ENCODE peak calls at places on chromosomes 1 and 21, in five cellular contexts. J is breast epithelium, M is prostate gland, Y is transverse colon, V is stomach. I is an unnamed sample. For H3K4me1, the result is how much of the 10 kb centered on the place peaks cover.

GRCh38 chr1:151273924-151274466 is 8.1 kb upstream of the ZNF687 start:
- DNase-seq in Y (no peak), M (no peak), J (no peak), V (no peak), I (no peak)

GRCh38 chr21:42201615-42202161 is 17.3 kb upstream of the ABCG1 start:
- DNase-seq in V (no peak), J (no peak), M (no peak), Y (no peak), I (no peak)

GRCh38 chr1:111290640-111291039 is at the start of gene CHIA:
- DNase-seq in Y (no peak), M (no peak), J (no peak), V (no peak), I (no peak)

GRCh38 chr1:56644941-56645662 is at the start of gene PRKAA2:
- DNase-seq in Y (peak), M (peak), V (peak), J (peak), I (no peak)

GRCh38 chr21:21101911-21102310 is 103.7 kb downstream of the NCAM2 start:
- DNase-seq in J (no peak), M (peak), Y (no peak), V (no peak), I (peak)

GRCh38 chr1:234721476-234722266 is 111.7 kb upstream of the IRF2BP2 start:
- DNase-seq in J (no peak), Y (peak), M (peak), V (peak), I (peak)

GRCh38 chr1:3060601-3061551 is 8.1 kb upstream of the PRDM16 start:
- DNase-seq in M (no peak), J (peak), V (peak), Y (no peak), I (no peak)

GRCh38 chr1:58885998-58886397 is 102.2 kb upstream of the JUN start:
- DNase-seq in Y (no peak), M (peak), J (no peak), V (peak), I (no peak)

GRCh38 chr1:214224605-214225354 is 56.2 kb upstream of the SMYD2 start:
- DNase-seq in V (no peak), M (no peak), Y (no peak), J (no peak), I (no peak)

GRCh38 chr1:207883660-207884245 is 27.2 kb downstream of the CD34 start:
- DNase-seq in J (no peak), Y (no peak), M (no peak), V (peak), I (no peak)

GRCh38 chr1:245475961-245476522 is 321.3 kb downstream of the KIF26B start:
- DNase-seq in V (no peak), J (no peak), M (no peak), Y (no peak), I (no peak)

GRCh38 chr1:50060279-50060678 is 36.5 kb upstream of the AGBL4 start:
- DNase-seq in J (no peak), M (no peak), V (no peak), Y (no peak), I (peak)

GRCh38 chr1:25008192-25008485 is 78.1 kb upstream of the RUNX3 start:
- DNase-seq in M (no peak), V (no peak), Y (no peak), J (no peak), I (no peak)

GRCh38 chr1:114750780-114751179 is 7.0 kb downstream of the CSDE1 start:
- DNase-seq in V (no peak), Y (no peak), J (no peak), M (no peak), I (no peak)

GRCh38 chr1:67053535-67053784 is 488 bp downstream of the SLC35D1 start:
- DNase-seq in J (peak), V (peak), Y (peak), M (peak), I (peak)

GRCh38 chr1:9689011-9689706 is 37.6 kb downstream of the PIK3CD start:
- DNase-seq in Y (peak), J (peak), V (peak), M (peak), I (peak)
- TF ChIP-seq POLR2A in Y (no peak), J (no peak), V (no peak), M (no peak), I (no peak)

DNA sequence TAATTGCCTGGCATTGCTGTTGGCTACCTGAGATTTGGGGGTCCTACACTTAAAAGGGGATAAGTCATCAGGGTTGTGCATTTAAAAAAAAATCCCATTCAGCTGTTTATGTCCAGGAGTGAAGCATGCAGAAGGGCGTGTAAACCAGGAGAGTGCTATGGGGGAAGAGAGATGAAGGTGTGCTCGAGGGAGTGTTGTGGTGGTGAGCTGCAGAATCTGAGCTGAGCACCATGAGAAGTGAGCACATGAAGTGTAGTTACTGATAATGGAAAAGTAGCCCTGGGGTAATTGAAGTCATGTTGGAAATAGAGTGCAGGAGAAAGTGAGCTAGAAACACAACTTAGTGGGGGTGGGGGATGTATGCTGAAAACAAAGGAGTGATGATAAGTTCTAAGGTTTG is 705 bp downstream of the FCRL1 start:
- DNase-seq in V (no peak), M (no peak), Y (no peak), J (no peak), I (no peak)
- H3K4me1 ChIP-seq in V (under half), M (under half), Y (under half), J (under half), I (under half)

GRCh38 chr21:33712022-33712803 is 69.9 kb downstream of the ITSN1 start:
- DNase-seq in V (no peak), Y (peak), J (no peak), M (no peak), I (no peak)
- TF ChIP-seq POLR2A in V (no peak), Y (no peak), J (no peak), M (no peak), I (no peak)

GRCh38 chr1:156506450-156506849 is 5.9 kb upstream of the MEF2D start:
- DNase-seq in Y (peak), M (no peak), V (no peak), J (no peak), I (no peak)

GRCh38 chr1:156508955-156509234 is 8.3 kb upstream of the MEF2D start:
- DNase-seq in J (no peak), V (no peak), M (no peak), Y (peak), I (no peak)

GRCh38 chr1:156510709-156511108 is 10.1 kb upstream of the MEF2D start:
- DNase-seq in M (peak), Y (peak), V (peak), J (peak), I (peak)

GRCh38 chr1:156509424-156510035 is 9.0 kb upstream of the MEF2D start:
- DNase-seq in Y (peak), M (no peak), V (no peak), J (no peak), I (no peak)

DNA sequence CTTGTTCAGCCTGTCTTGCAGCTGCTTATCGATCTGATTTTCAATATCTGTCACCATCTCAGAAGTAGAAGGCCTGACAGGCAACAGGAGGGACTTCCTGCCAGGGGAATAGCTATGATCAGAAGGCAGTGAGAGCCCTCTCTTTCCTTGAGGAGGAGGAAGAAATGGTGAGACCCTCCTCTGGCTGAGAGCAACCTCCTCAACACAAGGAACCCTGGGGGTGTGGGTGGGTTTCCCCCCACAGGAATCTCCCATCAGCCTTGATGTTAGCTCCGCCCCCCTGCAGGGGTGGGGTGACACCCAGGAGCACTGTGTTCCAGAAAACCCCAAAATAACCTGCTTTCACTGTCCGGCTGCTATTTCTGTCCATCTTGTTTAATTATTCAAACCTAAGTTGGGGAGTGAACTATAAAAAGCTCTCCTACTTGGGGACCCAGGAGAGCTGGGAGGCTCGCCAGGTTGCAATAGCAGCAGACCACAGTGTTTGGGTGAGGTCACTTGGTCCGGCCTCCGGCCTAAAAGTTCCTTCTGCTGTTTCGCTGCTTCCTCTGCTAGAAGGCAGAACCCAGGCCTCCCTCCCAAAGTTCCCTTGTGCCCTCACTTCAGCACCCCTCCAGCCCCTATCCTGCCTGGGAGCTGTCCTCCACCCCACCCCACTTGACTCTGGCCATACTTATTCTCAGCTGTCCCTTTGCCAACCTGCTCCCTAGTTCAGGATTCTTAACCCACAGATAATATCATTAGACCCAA is 7.8 kb upstream of the MEF2D start:
- DNase-seq in M (no peak), Y (peak), J (no peak), V (peak), I (peak)
- H3K4me1 ChIP-seq in M (under half), Y (half or more), J (under half), V (half or more), I (under half)

GRCh38 chr1:52707927-52708655 is 9.9 kb upstream of the COA7 start:
- DNase-seq in J (no peak), V (no peak), M (no peak), Y (no peak), I (no peak)

GRCh38 chr1:52706941-52707926 is 9.1 kb upstream of the COA7 start:
- DNase-seq in Y (peak), V (no peak), M (no peak), J (no peak), I (no peak)

GRCh38 chr1:52697795-52698674 is at the start of gene COA7:
- DNase-seq in V (peak), M (peak), J (peak), Y (peak), I (peak)

GRCh38 chr1:52706136-52706670 is 8.1 kb upstream of the COA7 start:
- DNase-seq in J (no peak), M (no peak), Y (no peak), V (no peak), I (no peak)

GRCh38 chr1:52702886-52703787 is 5.0 kb upstream of the COA7 start:
- DNase-seq in J (peak), M (peak), V (peak), Y (peak), I (peak)
- TF ChIP-seq POLR2A in J (peak), M (peak), V (no peak), Y (peak), I (peak)

DNA sequence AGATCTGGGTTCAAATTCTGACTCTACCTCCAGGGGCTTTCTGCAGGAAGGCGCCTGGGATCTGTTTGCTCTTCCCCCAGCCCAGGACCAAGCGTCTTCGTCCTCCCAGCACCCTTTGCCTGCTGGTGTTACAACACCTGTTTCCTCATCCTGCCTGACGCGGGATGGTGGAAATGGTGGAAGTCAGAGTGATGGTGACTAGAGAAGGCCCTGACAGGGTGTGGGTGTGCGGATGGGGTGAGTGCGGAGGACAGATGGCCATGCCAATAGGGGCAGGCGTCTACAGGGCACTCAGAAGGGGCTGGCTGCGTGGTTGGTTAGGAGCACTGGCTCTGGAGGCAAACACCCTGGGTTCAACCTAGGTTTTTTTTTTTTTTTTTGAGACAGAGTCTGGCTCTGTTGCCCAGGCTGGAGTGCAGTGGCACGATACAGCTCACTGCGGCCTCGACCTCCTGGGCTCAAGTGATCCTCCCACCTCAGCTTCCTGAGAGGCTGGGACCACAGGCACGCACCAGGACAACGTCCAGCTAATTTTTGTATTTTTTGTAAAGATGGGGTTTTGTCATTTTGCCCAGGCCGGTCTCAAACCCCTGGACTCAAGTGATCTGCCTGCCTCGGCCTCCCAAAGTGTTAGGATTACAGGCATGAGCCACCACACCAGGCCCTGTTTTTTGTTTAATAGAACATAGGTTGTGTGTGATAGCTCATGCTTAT is 1.5 kb downstream of the THEMIS2 start:
- DNase-seq in Y (peak), M (no peak), J (peak), V (no peak), I (no peak)
- H3K4me1 ChIP-seq in Y (under half), M (under half), J (under half), V (under half), I (under half)

GRCh38 chr1:92840600-92840999 is 8.8 kb downstream of the RPL5 start:
- DNase-seq in V (no peak), M (no peak), Y (no peak), J (no peak), I (no peak)
- TF ChIP-seq POLR2A in V (no peak), M (no peak), Y (no peak), J (no peak), I (no peak)

I was measured in adrenal gland.